ENCODE peak calls at places on chromosomes 11 and 22, in five cellular contexts. One of them, this sample, is unnamed.

GRCh38 chr22:47192651-47193437 is 430.4 kb downstream of the TBC1D22A start:
- DNase-seq in IMR-90: no peak
- DNase-seq in suprapubic skin: peak
- DNase-seq in GM12878: no peak
- DNase-seq in NB4: peak
- DNase-seq in this sample: peak

GRCh38 chr11:66464916-66465315 is 1.8 kb upstream of the PELI3 start:
- DNase-seq in IMR-90: no peak
- DNase-seq in suprapubic skin: no peak
- DNase-seq in GM12878: no peak
- DNase-seq in NB4: no peak
- DNase-seq in this sample: no peak

GRCh38 chr11:118007040-118007439 is 20.8 kb downstream of the IL10RA start:
- DNase-seq in IMR-90: no peak
- DNase-seq in suprapubic skin: no peak
- DNase-seq in GM12878: no peak
- DNase-seq in NB4: no peak
- DNase-seq in this sample: no peak

GRCh38 chr11:113181094-113181493 is 133.3 kb upstream of the TTC12 start:
- DNase-seq in IMR-90: no peak
- DNase-seq in suprapubic skin: no peak
- DNase-seq in GM12878: no peak
- DNase-seq in NB4: no peak
- DNase-seq in this sample: no peak

GRCh38 chr11:132032555-132032954 is 662.1 kb downstream of the NTM start:
- DNase-seq in IMR-90: peak
- DNase-seq in suprapubic skin: no peak
- DNase-seq in GM12878: no peak
- DNase-seq in NB4: no peak
- DNase-seq in this sample: no peak

GRCh38 chr11:544817-545166 is 7.5 kb downstream of the LRRC56 start:
- DNase-seq in IMR-90: no peak
- DNase-seq in suprapubic skin: no peak
- DNase-seq in GM12878: no peak
- DNase-seq in NB4: no peak
- DNase-seq in this sample: no peak

GRCh38 chr11:65743928-65744698 is 23.5 kb upstream of the RNASEH2C start:
- DNase-seq in IMR-90: no peak
- DNase-seq in suprapubic skin: no peak
- DNase-seq in GM12878: no peak
- DNase-seq in NB4: peak
- DNase-seq in this sample: no peak

GRCh38 chr11:107719557-107720304 is 7.9 kb upstream of the SLN start:
- DNase-seq in IMR-90: no peak
- DNase-seq in suprapubic skin: no peak
- DNase-seq in GM12878: no peak
- DNase-seq in NB4: no peak
- DNase-seq in this sample: no peak

GRCh38 chr11:134272381-134273316 is 3.5 kb upstream of the GLB1L3 start:
- DNase-seq in IMR-90: peak
- DNase-seq in suprapubic skin: no peak
- DNase-seq in GM12878: no peak
- DNase-seq in NB4: no peak
- DNase-seq in this sample: peak

GRCh38 chr22:50506611-50507420 is 686 bp downstream of the LMF2 start:
- DNase-seq in IMR-90: no peak
- DNase-seq in suprapubic skin: no peak
- DNase-seq in GM12878: no peak
- DNase-seq in NB4: peak
- DNase-seq in this sample: no peak

GRCh38 chr11:93484716-93485115 is 58.5 kb downstream of the SMCO4 start:
- DNase-seq in IMR-90: peak
- DNase-seq in suprapubic skin: no peak
- DNase-seq in GM12878: no peak
- DNase-seq in NB4: no peak
- DNase-seq in this sample: no peak

GRCh38 chr11:61967924-61968757 is 707 bp upstream of the FTH1 start:
- DNase-seq in IMR-90: no peak
- DNase-seq in suprapubic skin: peak
- DNase-seq in GM12878: peak
- DNase-seq in NB4: peak
- DNase-seq in this sample: peak

GRCh38 chr11:12363373-12363772 is 14.0 kb upstream of the PARVA start:
- DNase-seq in IMR-90: no peak
- DNase-seq in suprapubic skin: no peak
- DNase-seq in GM12878: no peak
- DNase-seq in NB4: no peak
- DNase-seq in this sample: no peak

GRCh38 chr11:120125005-120125404 is 12.9 kb downstream of the TRIM29 start:
- DNase-seq in IMR-90: peak
- DNase-seq in suprapubic skin: peak
- DNase-seq in GM12878: no peak
- DNase-seq in NB4: peak
- DNase-seq in this sample: peak

GRCh38 chr11:14095882-14096281 is 133.4 kb downstream of the SPON1 start:
- DNase-seq in IMR-90: no peak
- DNase-seq in suprapubic skin: no peak
- DNase-seq in GM12878: no peak
- DNase-seq in NB4: no peak
- DNase-seq in this sample: no peak

GRCh38 chr11:6599449-6599848 is 4.0 kb downstream of the RRP8 start:
- DNase-seq in IMR-90: no peak
- DNase-seq in suprapubic skin: no peak
- DNase-seq in GM12878: no peak
- DNase-seq in NB4: no peak
- DNase-seq in this sample: no peak

GRCh38 chr11:102452461-102453285 is at the start of gene TMEM123:
- DNase-seq in IMR-90: peak
- DNase-seq in suprapubic skin: peak
- DNase-seq in GM12878: no peak
- DNase-seq in NB4: peak
- DNase-seq in this sample: peak

GRCh38 chr11:34745209-34745608 is 124.3 kb downstream of the EHF start:
- DNase-seq in IMR-90: no peak
- DNase-seq in suprapubic skin: no peak
- DNase-seq in GM12878: no peak
- DNase-seq in NB4: no peak
- DNase-seq in this sample: no peak

GRCh38 chr11:8086001-8086479 is 5.0 kb downstream of the TUB start:
- DNase-seq in IMR-90: peak
- DNase-seq in suprapubic skin: no peak
- DNase-seq in GM12878: no peak
- DNase-seq in NB4: no peak
- DNase-seq in this sample: no peak

GRCh38 chr11:17721242-17721999 is 2.0 kb downstream of the MYOD1 start:
- DNase-seq in IMR-90: no peak
- DNase-seq in suprapubic skin: no peak
- DNase-seq in GM12878: no peak
- DNase-seq in NB4: no peak
- DNase-seq in this sample: no peak

GRCh38 chr11:27194976-27195375 is 154.4 kb downstream of the BBOX1 start:
- DNase-seq in IMR-90: no peak
- DNase-seq in suprapubic skin: no peak
- DNase-seq in GM12878: no peak
- DNase-seq in NB4: no peak
- DNase-seq in this sample: no peak

GRCh38 chr11:66981976-66982578 is 7.0 kb downstream of the C11orf86 start:
- DNase-seq in IMR-90: peak
- DNase-seq in suprapubic skin: peak
- DNase-seq in GM12878: no peak
- DNase-seq in NB4: peak
- DNase-seq in this sample: peak

GRCh38 chr11:113114452-113115027 is 153.3 kb downstream of the NCAM1 start:
- DNase-seq in IMR-90: peak
- DNase-seq in suprapubic skin: no peak
- DNase-seq in GM12878: no peak
- DNase-seq in NB4: peak
- DNase-seq in this sample: no peak

GRCh38 chr22:36224245-36224644 is 15.1 kb downstream of the APOL2 start:
- DNase-seq in IMR-90: no peak
- DNase-seq in suprapubic skin: no peak
- DNase-seq in GM12878: no peak
- DNase-seq in NB4: no peak
- DNase-seq in this sample: peak

GRCh38 chr11:64076764-64077163 is 41.0 kb downstream of the FLRT1 start:
- DNase-seq in IMR-90: no peak
- DNase-seq in suprapubic skin: no peak
- DNase-seq in GM12878: no peak
- DNase-seq in NB4: no peak
- DNase-seq in this sample: no peak

GRCh38 chr22:17411213-17411612 is 42.0 kb downstream of the CECR2 start:
- DNase-seq in IMR-90: no peak
- DNase-seq in suprapubic skin: no peak
- DNase-seq in GM12878: no peak
- DNase-seq in NB4: no peak
- DNase-seq in this sample: no peak

GRCh38 chr22:44580756-44581435 is 82.9 kb upstream of the RTL6 start:
- DNase-seq in IMR-90: no peak
- DNase-seq in suprapubic skin: peak
- DNase-seq in GM12878: no peak
- DNase-seq in NB4: no peak
- DNase-seq in this sample: no peak

DNA sequence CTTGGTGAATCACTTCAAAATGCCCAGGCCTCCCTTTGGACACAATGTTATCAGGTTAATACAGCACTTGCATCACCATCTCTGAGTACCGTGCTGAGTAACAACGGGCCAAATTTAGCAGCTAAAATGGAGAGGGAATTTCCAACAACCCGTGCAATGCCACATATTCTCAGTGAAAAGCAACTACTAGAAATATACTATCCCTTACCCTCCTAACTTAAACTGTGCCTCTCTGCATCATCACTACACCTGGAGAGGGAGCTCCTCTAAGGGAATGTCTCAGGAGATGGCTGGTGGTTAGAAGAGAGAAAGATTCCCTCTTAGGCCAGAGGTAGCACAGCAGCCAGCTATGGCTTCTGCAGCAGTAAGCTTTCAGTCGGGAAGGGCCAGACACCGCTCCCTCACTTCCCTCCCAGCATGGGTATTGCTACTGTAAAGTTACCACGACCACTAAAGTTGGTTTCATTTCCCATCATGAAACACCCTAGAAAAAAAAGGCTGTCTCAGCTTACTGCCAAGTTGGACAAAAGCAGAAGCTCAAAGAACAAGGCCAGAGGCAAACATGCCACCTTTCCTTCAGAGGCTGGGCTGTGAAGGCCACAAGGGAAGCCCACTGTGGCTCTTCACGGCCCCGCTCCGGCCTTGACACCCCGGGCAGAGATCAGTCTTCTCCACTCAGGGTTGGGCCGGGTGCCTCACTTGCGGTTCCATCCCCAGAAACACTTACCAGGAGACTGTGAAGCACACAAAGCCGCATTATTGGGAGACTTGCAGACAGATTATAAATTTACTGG is 3.9 kb downstream of the MAML2 start:
- DNase-seq in IMR-90: peak
- DNase-seq in suprapubic skin: no peak
- DNase-seq in GM12878: peak
- DNase-seq in NB4: peak
- DNase-seq in this sample: peak
- TF ChIP-seq POLR2A in IMR-90: no peak
- TF ChIP-seq POLR2A in suprapubic skin: no peak
- TF ChIP-seq POLR2A in GM12878: no peak
- TF ChIP-seq POLR2A in NB4: no peak
- TF ChIP-seq POLR2A in this sample: no peak

DNA sequence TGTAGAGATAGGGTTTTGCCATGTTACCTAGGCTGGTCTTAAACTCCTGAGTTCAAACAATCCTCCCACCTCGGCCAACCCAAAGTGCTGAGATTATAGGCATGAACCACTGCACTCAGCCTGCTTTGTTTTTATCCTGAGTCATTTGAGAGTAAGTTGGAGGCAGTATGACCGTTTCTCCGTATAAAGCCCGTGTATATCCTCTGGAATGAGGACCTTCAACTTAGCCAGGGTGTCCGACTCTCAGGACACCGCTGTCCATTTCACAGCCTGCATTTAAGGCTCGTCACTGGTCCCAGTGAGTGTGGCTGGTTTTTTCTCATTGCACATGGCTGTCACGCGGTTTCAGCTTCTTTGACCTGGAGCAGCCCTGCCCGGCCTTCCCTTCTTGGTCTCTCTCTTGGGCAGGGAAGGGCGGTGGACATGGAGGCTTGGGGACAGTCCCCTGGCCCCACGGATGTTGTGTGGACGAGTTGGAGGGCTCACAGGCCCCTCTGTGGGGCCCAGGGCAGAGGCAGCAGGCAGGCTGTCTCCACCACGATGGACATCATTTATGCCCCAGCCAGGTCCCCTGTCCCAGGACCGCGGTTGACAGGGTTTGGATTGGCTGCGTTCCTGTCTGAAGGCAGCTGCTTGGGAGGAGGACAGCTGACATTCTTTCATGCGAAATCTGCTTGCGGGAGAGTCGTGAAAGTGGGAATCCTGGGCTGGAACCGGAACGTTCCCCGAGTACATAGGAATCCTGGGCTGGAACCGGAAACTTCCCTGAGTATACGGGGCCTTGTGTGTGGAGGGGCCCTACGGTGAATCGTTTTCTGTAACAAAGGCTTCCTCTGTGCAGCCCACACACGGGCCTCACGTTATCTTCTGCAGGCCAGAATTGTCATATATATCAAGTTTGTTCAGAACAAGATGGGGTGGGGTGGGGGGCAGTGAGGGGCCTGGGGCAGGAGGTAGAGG is 93.4 kb downstream of the KCNQ1 start:
- DNase-seq in IMR-90: no peak
- DNase-seq in suprapubic skin: no peak
- DNase-seq in GM12878: no peak
- DNase-seq in NB4: no peak
- DNase-seq in this sample: no peak
- TF ChIP-seq CTCF in IMR-90: no peak
- TF ChIP-seq CTCF in suprapubic skin: no peak
- TF ChIP-seq CTCF in GM12878: no peak
- TF ChIP-seq CTCF in NB4: no peak
- TF ChIP-seq CTCF in this sample: no peak

GRCh38 chr11:2166091-2166851 is 5.3 kb upstream of the INS start:
- DNase-seq in IMR-90: no peak
- DNase-seq in suprapubic skin: no peak
- DNase-seq in GM12878: no peak
- DNase-seq in NB4: peak
- DNase-seq in this sample: no peak
- H3K4me3 ChIP-seq in IMR-90: no peak
- H3K4me3 ChIP-seq in suprapubic skin: peak
- H3K4me3 ChIP-seq in GM12878: no peak
- H3K4me3 ChIP-seq in NB4: no peak
- H3K4me3 ChIP-seq in this sample: no peak

DNA sequence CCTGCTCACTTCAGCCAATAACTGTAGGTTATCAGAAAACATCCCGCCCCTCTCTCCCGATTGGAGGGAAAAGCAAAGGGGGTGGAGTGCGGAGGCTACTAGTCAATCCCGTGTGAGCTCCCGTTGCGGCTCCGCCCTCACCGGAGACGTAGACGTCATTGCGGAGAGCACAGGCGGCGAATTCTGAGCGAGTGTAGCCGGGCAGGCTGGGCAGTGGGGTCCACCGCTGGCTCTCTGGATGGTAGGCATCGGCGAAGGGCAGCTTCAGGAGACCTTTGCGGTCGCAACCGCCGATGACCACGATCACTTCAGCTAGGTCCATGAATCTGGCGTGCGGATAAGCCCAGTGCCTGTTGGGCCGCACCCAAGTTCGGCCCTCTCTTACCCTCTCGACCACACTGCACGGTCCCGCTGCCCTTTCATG is 4.7 kb downstream of the KLHL35 start:
- DNase-seq in IMR-90: peak
- DNase-seq in suprapubic skin: peak
- DNase-seq in GM12878: no peak
- DNase-seq in NB4: peak
- DNase-seq in this sample: peak
- TF ChIP-seq POLR2A in IMR-90: no peak
- TF ChIP-seq POLR2A in suprapubic skin: no peak
- TF ChIP-seq POLR2A in GM12878: no peak
- TF ChIP-seq POLR2A in NB4: peak
- TF ChIP-seq POLR2A in this sample: no peak

GRCh38 chr22:43047605-43048004 is 32.7 kb upstream of the PACSIN2 start:
- DNase-seq in IMR-90: no peak
- DNase-seq in suprapubic skin: no peak
- DNase-seq in GM12878: no peak
- DNase-seq in NB4: no peak
- DNase-seq in this sample: no peak
- TF ChIP-seq CTCF in IMR-90: no peak
- TF ChIP-seq CTCF in suprapubic skin: no peak
- TF ChIP-seq CTCF in GM12878: no peak
- TF ChIP-seq CTCF in NB4: no peak
- TF ChIP-seq CTCF in this sample: no peak